ENCODE peak calls at places on chromosomes 11 and 22, in five cellular contexts. K is small intestine, C is NCI-H526 treated with DMSO at 0.1 percent for 48 hours, Y is HEK293T, L is uterus. U is an unnamed sample.

GRCh38 chr11:9260182-9261146 is 4.7 kb downstream of the DENND5A start:
- DNase-seq in K (no peak), C (no peak), Y (no peak), L (no peak), U (no peak)

GRCh38 chr11:43984519-43985385 is 42.3 kb downstream of the C11orf96 start:
- DNase-seq in K (peak; percentile 46), C (peak; percentile 8), Y (no peak), L (peak; percentile 38), U (no peak)

GRCh38 chr22:22935546-22936157 is 48.0 kb downstream of the IGLL5 start:
- DNase-seq in K (no peak), C (no peak), Y (no peak), L (no peak), U (no peak)

GRCh38 chr11:12460441-12460840 is 83.1 kb downstream of the PARVA start:
- DNase-seq in K (no peak), C (no peak), Y (no peak), L (no peak), U (no peak)

GRCh38 chr11:125171974-125172373 is 7.4 kb downstream of the PKNOX2 start:
- DNase-seq in K (no peak), C (no peak), Y (no peak), L (no peak), U (no peak)

GRCh38 chr22:19629331-19629719 is 85.0 kb upstream of the SEPTIN5 start:
- DNase-seq in K (no peak), C (no peak), Y (no peak), L (no peak), U (no peak)

GRCh38 chr22:49025791-49026475 is 801.7 kb downstream of the BRD1 start:
- DNase-seq in K (no peak), C (no peak), Y (no peak), L (no peak), U (no peak)

GRCh38 chr11:57392421-57393105 is 2.1 kb upstream of the PRG2 start:
- DNase-seq in K (no peak), C (no peak), Y (no peak), L (no peak), U (no peak)

GRCh38 chr11:1854132-1854948 is 1.5 kb downstream of the LSP1 start:
- DNase-seq in K (no peak), C (no peak), Y (no peak), L (no peak), U (no peak)

GRCh38 chr22:28802595-28803087 is 2.3 kb upstream of the XBP1 start:
- DNase-seq in K (peak; percentile 56), C (no peak), Y (peak; percentile 33), L (no peak), U (no peak)

GRCh38 chr22:46933526-46933925 is 171.1 kb downstream of the TBC1D22A start:
- DNase-seq in K (no peak), C (no peak), Y (no peak), L (no peak), U (no peak)

GRCh38 chr11:134393638-134394037 is 18.4 kb downstream of the B3GAT1 start:
- DNase-seq in K (peak; percentile 49), C (peak; percentile 42), Y (peak; percentile 51), L (no peak), U (no peak)

GRCh38 chr11:92219476-92219875 is 5.1 kb upstream of the FAT3 start:
- DNase-seq in K (no peak), C (no peak), Y (no peak), L (no peak), U (no peak)

GRCh38 chr11:110141812-110142211 is 48.6 kb downstream of the ZC3H12C start:
- DNase-seq in K (no peak), C (no peak), Y (no peak), L (no peak), U (no peak)

GRCh38 chr22:38353701-38354100 is 36.5 kb upstream of the CSNK1E start:
- DNase-seq in K (no peak), C (no peak), Y (no peak), L (no peak), U (no peak)

GRCh38 chr22:47055461-47055860 is 293.0 kb downstream of the TBC1D22A start:
- DNase-seq in K (no peak), C (no peak), Y (no peak), L (no peak), U (no peak)

GRCh38 chr11:88629496-88629895 is 292.0 kb upstream of the CTSC start:
- DNase-seq in K (no peak), C (no peak), Y (no peak), L (no peak), U (no peak)

GRCh38 chr22:22167791-22168189 is 76.8 kb upstream of the VPREB1 start:
- DNase-seq in K (no peak), C (no peak), Y (no peak), L (no peak), U (no peak)

GRCh38 chr11:133934599-133935550 is 21.9 kb downstream of the IGSF9B start:
- DNase-seq in K (peak; percentile 35), C (peak; percentile 93), Y (no peak), L (no peak), U (peak; percentile 65)

GRCh38 chr11:15912825-15913224 is 443.5 kb downstream of the SOX6 start:
- DNase-seq in K (no peak), C (no peak), Y (no peak), L (no peak), U (no peak)

GRCh38 chr11:359181-359714 is 10.1 kb upstream of the B4GALNT4 start:
- DNase-seq in K (no peak), C (no peak), Y (no peak), L (no peak), U (no peak)

GRCh38 chr11:8989411-8989810 is 14.4 kb downstream of the NRIP3 start:
- DNase-seq in K (no peak), C (no peak), Y (no peak), L (no peak), U (no peak)

GRCh38 chr11:73139476-73140198 is 2.5 kb downstream of the FCHSD2 start:
- DNase-seq in K (peak; percentile 25), C (no peak), Y (no peak), L (no peak), U (no peak)

GRCh38 chr11:117842131-117842941 is 17.8 kb upstream of the FXYD2 start:
- DNase-seq in K (no peak), C (no peak), Y (no peak), L (peak; percentile 16), U (no peak)

GRCh38 chr22:44710474-44711235 is 8.7 kb downstream of the PRR5 start:
- DNase-seq in K (peak; percentile 95), C (peak; percentile 19), Y (no peak), L (no peak), U (no peak)

GRCh38 chr11:41245704-41246398 is 213.6 kb downstream of the LRRC4C start:
- DNase-seq in K (no peak), C (no peak), Y (no peak), L (no peak), U (no peak)

GRCh38 chr11:45238724-45239123 is 47.4 kb downstream of the SYT13 start:
- DNase-seq in K (no peak), C (no peak), Y (no peak), L (no peak), U (no peak)

GRCh38 chr11:126585388-126586302 is 230.2 kb downstream of the ST3GAL4 start:
- DNase-seq in K (peak; percentile 6), C (peak; percentile 48), Y (peak; percentile 60), L (peak; percentile 69), U (peak; percentile 52)

GRCh38 chr22:29816128-29816527 is 21.9 kb downstream of the ASCC2 start:
- DNase-seq in K (peak; percentile 20), C (no peak), Y (no peak), L (no peak), U (peak; percentile 79)

GRCh38 chr11:107858217-107859070 is at the start of gene SLC35F2:
- DNase-seq in K (peak; percentile 92), C (peak; percentile 100), Y (peak; percentile 75), L (no peak), U (peak; percentile 39)

GRCh38 chr22:49664371-49664881 is 163.2 kb downstream of the BRD1 start:
- DNase-seq in K (no peak), C (no peak), Y (no peak), L (peak; percentile 12), U (no peak)